ENCODE peak calls at places on chromosomes 4 and X, in four cellular contexts. F is tibial nerve, Z is ovary, A is IMR-90. Y is an unnamed sample.

GRCh38 chr4:89929425-89930272 is 35.0 kb downstream of the MMRN1 start:
- DNase-seq in F (no peak), Z (no peak), A (no peak), Y (no peak)

GRCh38 chr4:98509641-98510170 is 148.7 kb downstream of the TSPAN5 start:
- DNase-seq in F (no peak), Z (no peak), A (no peak), Y (no peak)

GRCh38 chr4:130336585-130337217 is 1240.7 kb downstream of the C4orf33 start:
- DNase-seq in F (no peak), Z (no peak), A (peak), Y (no peak)

GRCh38 chr4:170827562-170828260 is 738.0 kb upstream of the AADAT start:
- DNase-seq in F (no peak), Z (no peak), A (no peak), Y (no peak)

GRCh38 chr4:138953962-138954371 is 61.6 kb upstream of the NOCT start:
- DNase-seq in F (peak), Z (no peak), A (peak), Y (peak)

GRCh38 chrX:54045563-54046228 is 1.4 kb upstream of the PHF8 start:
- DNase-seq in F (no peak), Z (no peak), A (no peak), Y (no peak)

GRCh38 chrX:16075087-16075486 is 48.3 kb upstream of the GRPR start:
- DNase-seq in F (no peak), Z (no peak), A (peak), Y (no peak)

GRCh38 chr4:5750052-5750950 is 39.3 kb downstream of the EVC start:
- DNase-seq in F (no peak), Z (no peak), A (peak), Y (no peak)

GRCh38 chr4:30721353-30722091 is 1.4 kb downstream of the PCDH7 start:
- DNase-seq in F (no peak), Z (peak), A (peak), Y (no peak)

GRCh38 chrX:21943460-21944135 is 3.1 kb downstream of the SMS start:
- DNase-seq in F (no peak), Z (no peak), A (peak), Y (no peak)

GRCh38 chrX:63503541-63503940 is 152.4 kb upstream of the SPIN4 start:
- DNase-seq in F (no peak), Z (no peak), A (peak), Y (no peak)

GRCh38 chr4:74408639-74409038 is 36.3 kb upstream of the AREG start:
- DNase-seq in F (no peak), Z (no peak), A (peak), Y (no peak)

GRCh38 chr4:24730256-24731001 is 64.9 kb upstream of the SOD3 start:
- DNase-seq in F (peak), Z (no peak), A (peak), Y (peak)

GRCh38 chr4:14646831-14647230 is 355.4 kb upstream of the CPEB2 start:
- DNase-seq in F (no peak), Z (no peak), A (no peak), Y (no peak)

GRCh38 chr4:155094421-155094820 is 114.0 kb upstream of the NPY2R start:
- DNase-seq in F (no peak), Z (no peak), A (no peak), Y (no peak)

GRCh38 chrX:24340501-24340900 is 19.9 kb upstream of the SUPT20HL1 start:
- DNase-seq in F (no peak), Z (no peak), A (no peak), Y (no peak)

GRCh38 chr4:17128268-17128667 is 229.8 kb upstream of the LDB2 start:
- DNase-seq in F (no peak), Z (no peak), A (peak), Y (no peak)

GRCh38 chrX:16671005-16671404 is 21.0 kb downstream of the S100G start:
- DNase-seq in F (peak), Z (no peak), A (peak), Y (no peak)

GRCh38 chrX:48498374-48498809 is 10.4 kb upstream of the PORCN start:
- DNase-seq in F (no peak), Z (no peak), A (peak), Y (no peak)

GRCh38 chrX:80876877-80877276 is 67.2 kb upstream of the BRWD3 start:
- DNase-seq in F (no peak), Z (no peak), A (peak), Y (no peak)

GRCh38 chr4:68272860-68273259 is 27.4 kb upstream of the TMPRSS11B start:
- DNase-seq in F (no peak), Z (no peak), A (no peak), Y (no peak)

GRCh38 chr4:15024386-15024785 is 22.1 kb downstream of the CPEB2 start:
- DNase-seq in F (no peak), Z (no peak), A (peak), Y (no peak)

GRCh38 chr4:54368861-54369260 is 139.8 kb downstream of the PDGFRA start:
- DNase-seq in F (no peak), Z (no peak), A (peak), Y (no peak)

GRCh38 chr4:79141530-79141929 is 184.3 kb downstream of the NAA11 start:
- DNase-seq in F (no peak), Z (no peak), A (peak), Y (no peak)

GRCh38 chr4:77007358-77008230 is 58.0 kb downstream of the SEPTIN11 start:
- DNase-seq in F (no peak), Z (no peak), A (peak), Y (no peak)

GRCh38 chrX:12383196-12383595 is 244.9 kb downstream of the FRMPD4 start:
- DNase-seq in F (no peak), Z (no peak), A (no peak), Y (no peak)
- TF ChIP-seq CTCF in F (no peak), Z (no peak), A (peak), Y (no peak)

GRCh38 chr4:36323801-36324419 is 42.5 kb downstream of the DTHD1 start:
- DNase-seq in F (no peak), Z (no peak), A (no peak), Y (no peak)
- TF ChIP-seq POLR2A in F (no peak), Z (no peak), A (no peak), Y (no peak)

DNA sequence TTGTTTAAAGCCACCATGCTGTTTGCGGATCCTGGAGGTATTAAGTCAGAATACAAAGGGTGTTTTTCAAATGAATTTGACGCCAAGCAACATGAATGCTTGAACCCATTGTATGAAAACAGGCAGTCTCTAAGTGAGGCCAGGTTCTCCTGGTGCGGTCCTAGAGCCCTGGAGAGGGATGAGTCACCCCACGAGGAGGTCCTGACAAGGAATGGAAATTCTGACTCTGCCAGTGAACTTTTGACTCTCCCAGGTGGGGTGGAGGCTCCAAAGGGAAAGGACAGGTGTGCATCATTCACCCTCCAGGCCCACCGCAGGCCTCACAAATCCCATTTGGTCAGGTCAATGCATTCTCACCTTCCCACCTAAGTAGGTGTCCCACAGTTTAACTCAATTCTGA is 1.5 kb downstream of the TRIM2 start:
- DNase-seq in F (no peak), Z (no peak), A (no peak), Y (no peak)
- H3K4me3 ChIP-seq in F (no peak), Z (no peak), A (no peak), Y (no peak)

GRCh38 chrX:142089193-142089592 is 115.9 kb downstream of the MAGEC2 start:
- DNase-seq in F (no peak), Z (no peak), A (peak), Y (no peak)
- TF ChIP-seq CTCF in F (no peak), Z (no peak), A (peak), Y (no peak)

GRCh38 chr4:53162926-53163325 is 202.9 kb downstream of the SCFD2 start:
- DNase-seq in F (no peak), Z (no peak), A (no peak), Y (no peak)

DNA sequence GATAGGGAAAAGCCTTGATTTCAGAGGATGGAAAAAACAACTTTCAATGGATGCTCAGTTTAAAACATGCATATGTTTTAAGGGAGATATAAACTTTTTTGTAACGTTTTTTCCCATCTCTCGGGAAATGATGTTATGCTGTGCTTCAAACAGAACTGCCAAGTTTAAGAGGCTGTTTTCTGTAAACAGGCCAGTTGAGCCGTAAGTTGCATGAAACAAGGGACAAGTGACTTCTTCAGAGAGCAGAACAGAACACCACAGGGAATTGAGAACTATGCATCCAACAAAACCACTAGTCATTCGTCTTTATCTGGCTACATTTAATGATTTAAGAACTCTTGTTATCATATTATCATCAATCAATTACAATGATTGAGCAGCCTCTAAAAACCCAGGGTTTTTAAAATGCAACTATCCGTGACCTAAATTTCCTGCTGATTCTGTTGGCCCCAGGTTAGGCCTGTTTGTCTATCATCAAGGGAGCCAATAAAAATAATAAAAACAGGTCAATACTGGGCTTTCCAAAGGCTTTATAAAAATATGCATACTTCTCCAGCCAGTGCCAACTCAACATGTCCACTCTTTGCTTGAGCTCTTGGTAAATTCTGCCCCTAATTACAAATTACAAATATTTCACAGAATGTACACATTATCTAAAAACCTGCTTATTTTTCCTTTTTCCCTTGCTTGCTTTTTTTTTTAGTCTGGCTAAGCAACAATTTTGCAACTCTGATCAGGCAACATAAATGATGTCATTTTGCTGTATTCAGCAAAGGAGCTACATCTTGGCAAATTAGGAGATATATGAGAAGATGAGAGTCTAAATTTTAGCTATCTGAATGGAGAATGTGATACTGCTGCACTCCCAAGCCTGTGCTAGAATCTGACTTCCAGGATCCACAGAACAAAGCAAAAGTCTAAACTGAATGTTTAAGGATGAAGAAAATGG is 204.1 kb downstream of the SCFD2 start:
- DNase-seq in F (no peak), Z (no peak), A (no peak), Y (no peak)
- TF ChIP-seq POLR2A in F (no peak), Z (no peak), A (no peak), Y (no peak)

DNA sequence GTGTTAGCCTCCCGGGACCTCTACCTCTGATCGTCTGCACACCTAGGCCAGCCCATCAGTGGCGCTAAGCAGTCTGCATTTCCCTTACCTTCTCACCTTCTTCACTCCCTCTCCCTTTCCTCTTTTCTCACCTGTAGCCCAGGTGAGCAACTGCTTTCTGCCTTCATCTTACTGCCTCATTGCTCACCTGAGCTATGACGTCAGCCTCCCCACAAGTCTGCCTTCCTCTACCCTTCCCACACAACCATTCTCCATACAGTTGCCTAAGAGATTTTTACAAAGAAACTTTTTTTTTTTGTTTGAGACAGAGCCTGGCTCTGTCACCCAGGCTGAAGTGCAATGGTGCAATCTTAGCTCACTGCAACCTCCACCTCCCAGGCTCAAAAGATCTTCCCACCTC is 136.3 kb downstream of the BCOR start:
- DNase-seq in F (no peak), Z (no peak), A (no peak), Y (no peak)
- H3K4me3 ChIP-seq in F (no peak), Z (no peak), A (no peak), Y (no peak)

DNA sequence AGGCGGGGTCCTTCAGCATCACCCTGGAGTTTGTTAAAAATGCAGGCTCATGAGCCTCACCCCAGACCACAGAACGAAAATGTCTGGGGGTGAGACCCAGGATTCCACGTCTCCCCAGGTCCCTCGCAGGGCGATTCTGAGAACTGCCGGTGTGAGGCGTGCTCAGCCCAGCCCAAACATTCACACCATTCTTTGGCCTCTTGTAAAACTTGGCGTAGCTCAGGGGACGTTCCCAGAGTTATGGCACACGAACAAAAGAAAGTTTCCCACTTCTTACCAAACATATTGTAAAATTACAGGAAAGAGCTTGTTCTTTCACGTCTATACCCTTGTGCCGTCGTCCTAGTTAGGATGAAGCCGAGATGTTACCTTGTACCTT is 12.9 kb downstream of the CD99 start:
- DNase-seq in F (peak), Z (no peak), A (no peak), Y (no peak)
- TF ChIP-seq CTCF in F (peak), Z (no peak), A (no peak), Y (no peak)

GRCh38 chr4:73103799-73104503 is 34.4 kb upstream of the COX18 start:
- DNase-seq in F (no peak), Z (no peak), A (peak), Y (no peak)
- TF ChIP-seq POLR2A in F (no peak), Z (no peak), A (no peak), Y (no peak)

DNA sequence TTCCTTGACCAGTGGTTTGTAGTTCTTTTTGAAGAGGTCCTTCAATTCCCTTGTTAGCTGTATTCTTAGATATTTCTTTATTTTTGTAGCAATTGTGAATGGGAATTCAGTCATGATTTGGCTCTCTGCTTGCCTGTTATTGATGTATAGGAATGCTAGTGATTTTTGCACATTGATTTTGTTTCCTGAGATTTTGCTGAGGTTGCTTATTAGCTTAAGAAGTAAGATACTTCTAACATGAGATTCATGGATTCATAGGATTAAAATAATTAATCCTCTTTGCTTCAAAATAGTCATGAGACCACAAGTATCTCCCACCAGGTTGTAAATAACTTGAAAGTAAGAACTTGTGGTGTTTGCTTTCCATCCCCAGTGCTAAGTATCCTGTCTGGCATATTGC is 308.9 kb downstream of the DTHD1 start:
- DNase-seq in F (no peak), Z (no peak), A (no peak), Y (no peak)
- H3K4me3 ChIP-seq in F (no peak), Z (no peak), A (no peak), Y (no peak)

GRCh38 chr4:53015681-53016080 is 153.6 kb downstream of the RASL11B start:
- DNase-seq in F (peak), Z (peak), A (peak), Y (no peak)
- TF ChIP-seq CTCF in F (peak), Z (peak), A (peak), Y (no peak)